ENCODE peak calls at places on chromosome 11, in six cellular contexts. R is tibial nerve, U is A549, E is suprapubic skin, H is lower leg skin, N is ovary. M is an unnamed sample.
A peak's percentile ranks its signal among the peaks of the same experiment; 100 is the strongest.

GRCh38 chr11:27443746-27444465 is 28.7 kb downstream of the LGR4 start:
- DNase-seq in R (no peak), U (no peak), E (no peak), H (no peak), N (no peak), M (no peak)

GRCh38 chr11:6943131-6943530 is 16.9 kb downstream of the ZNF215 start:
- DNase-seq in R (no peak), U (no peak), E (no peak), H (no peak), N (no peak), M (no peak)

GRCh38 chr11:59560290-59560701 is 49.0 kb downstream of the OR4D9 start:
- DNase-seq in R (peak; percentile 51), U (peak; percentile 91), E (no peak), H (peak; percentile 88), N (peak; percentile 52), M (peak; percentile 60)

GRCh38 chr11:133819114-133819513 is 26.2 kb downstream of the SPATA19 start:
- DNase-seq in R (no peak), U (no peak), E (no peak), H (no peak), N (no peak), M (no peak)

GRCh38 chr11:129323896-129324522 is 51.6 kb upstream of the BARX2 start:
- DNase-seq in R (peak; percentile 17), U (peak; percentile 47), E (no peak), H (no peak), N (no peak), M (no peak)

GRCh38 chr11:67277231-67277961 is 11.1 kb downstream of the GRK2 start:
- DNase-seq in R (peak; percentile 86), U (no peak), E (peak; percentile 95), H (peak; percentile 98), N (peak; percentile 80), M (peak; percentile 80)

GRCh38 chr11:61783717-61784505 is 8.5 kb downstream of the TMEM258 start:
- DNase-seq in R (no peak), U (no peak), E (no peak), H (no peak), N (no peak), M (no peak)

GRCh38 chr11:39365809-39366436 is 2093.5 kb downstream of the LRRC4C start:
- DNase-seq in R (no peak), U (peak; percentile 31), E (no peak), H (no peak), N (no peak), M (no peak)

GRCh38 chr11:92894197-92894596 is 75.3 kb upstream of the MTNR1B start:
- DNase-seq in R (no peak), U (no peak), E (no peak), H (no peak), N (no peak), M (no peak)

GRCh38 chr11:64675417-64676252 is 47.4 kb downstream of the NRXN2 start:
- DNase-seq in R (peak; percentile 42), U (peak; percentile 61), E (no peak), H (peak; percentile 92), N (no peak), M (peak; percentile 62)

GRCh38 chr11:2911088-2912037 is 17.9 kb downstream of the PHLDA2 start:
- DNase-seq in R (no peak), U (no peak), E (no peak), H (no peak), N (no peak), M (no peak)

GRCh38 chr11:35174666-35175065 is 35.7 kb downstream of the CD44 start:
- DNase-seq in R (no peak), U (no peak), E (no peak), H (no peak), N (no peak), M (no peak)

GRCh38 chr11:76637491-76638266 is 32.9 kb downstream of the LRRC32 start:
- DNase-seq in R (no peak), U (no peak), E (peak; percentile 84), H (peak; percentile 90), N (peak; percentile 11), M (peak; percentile 39)

GRCh38 chr11:115993613-115994012 is 489.4 kb upstream of the CADM1 start:
- DNase-seq in R (no peak), U (no peak), E (no peak), H (no peak), N (no peak), M (no peak)

GRCh38 chr11:97224396-97224795 is 834.6 kb downstream of the JRKL start:
- DNase-seq in R (no peak), U (no peak), E (no peak), H (no peak), N (no peak), M (no peak)

DNA sequence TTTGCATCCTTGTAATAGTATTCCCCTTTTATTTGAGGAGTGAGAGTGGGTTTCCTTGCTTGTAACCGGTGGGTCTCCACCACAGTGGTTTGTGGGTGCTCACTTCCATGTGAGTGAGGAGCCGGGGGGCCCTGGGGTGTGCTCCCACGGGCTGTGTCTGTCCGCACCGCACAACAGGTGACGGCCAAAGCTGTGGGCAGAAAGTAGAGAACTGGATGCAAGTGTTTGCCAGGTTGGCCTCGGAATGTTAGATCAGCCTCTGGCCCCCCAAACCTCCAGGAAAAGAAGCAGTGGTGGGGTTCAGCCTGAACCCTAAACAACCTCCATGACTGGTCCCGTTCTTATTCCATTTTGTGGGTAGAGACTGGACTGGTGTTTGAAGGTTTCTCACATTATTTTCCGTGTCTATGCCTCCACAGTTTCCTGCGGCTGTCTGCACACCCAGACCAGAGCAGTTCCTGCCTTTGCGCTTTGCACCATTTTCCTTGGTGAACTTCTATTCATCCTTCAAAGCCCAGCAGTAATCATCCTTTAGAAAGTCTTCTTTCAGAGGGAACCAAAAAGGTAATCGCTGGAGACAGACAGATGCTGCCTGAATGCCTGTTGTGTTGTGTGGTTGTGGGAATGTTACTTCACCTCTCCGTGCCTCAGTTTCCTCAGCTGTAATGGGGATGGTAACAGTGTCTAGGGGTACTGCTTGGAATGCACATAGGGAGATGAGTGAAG is 77.2 kb downstream of the MYEOV start:
- DNase-seq in R (no peak), U (no peak), E (peak; percentile 53), H (peak; percentile 52), N (no peak), M (no peak)
- TF ChIP-seq POLR2A in R (no peak), U (no peak), E (no peak), H (no peak), N (no peak), M (no peak)

GRCh38 chr11:74019104-74019738 is 10.3 kb upstream of the UCP3 start:
- DNase-seq in R (no peak), U (no peak), E (no peak), H (peak; percentile 73), N (no peak), M (no peak)

GRCh38 chr11:74020537-74020936 is 11.7 kb upstream of the UCP3 start:
- DNase-seq in R (no peak), U (no peak), E (no peak), H (peak; percentile 42), N (no peak), M (no peak)

GRCh38 chr11:74017631-74018030 is 8.7 kb upstream of the UCP3 start:
- DNase-seq in R (no peak), U (no peak), E (no peak), H (peak; percentile 77), N (no peak), M (no peak)

GRCh38 chr11:74019860-74020259 is 11.0 kb upstream of the UCP3 start:
- DNase-seq in R (no peak), U (no peak), E (no peak), H (peak; percentile 39), N (no peak), M (no peak)

GRCh38 chr11:74018331-74019005 is 9.6 kb upstream of the UCP3 start:
- DNase-seq in R (peak; percentile 82), U (no peak), E (peak; percentile 93), H (peak; percentile 97), N (peak; percentile 86), M (peak; percentile 86)
- TF ChIP-seq POLR2A in R (no peak), U (no peak), E (no peak), H (no peak), N (no peak), M (no peak)

GRCh38 chr11:34052036-34052607 is 591 bp downstream of the CAPRIN1 start:
- DNase-seq in R (peak; percentile 78), U (peak; percentile 91), E (peak; percentile 93), H (peak; percentile 97), N (peak; percentile 90), M (peak; percentile 91)

GRCh38 chr11:34052608-34053160 is 1.2 kb downstream of the CAPRIN1 start:
- DNase-seq in R (no peak), U (peak; percentile 36), E (no peak), H (no peak), N (peak; percentile 23), M (peak; percentile 31)

GRCh38 chr11:34050967-34051348 is 573 bp upstream of the CAPRIN1 start:
- DNase-seq in R (no peak), U (no peak), E (no peak), H (no peak), N (no peak), M (no peak)

GRCh38 chr11:34050536-34050935 is 995 bp upstream of the CAPRIN1 start:
- DNase-seq in R (no peak), U (no peak), E (no peak), H (peak; percentile 26), N (no peak), M (no peak)

DNA sequence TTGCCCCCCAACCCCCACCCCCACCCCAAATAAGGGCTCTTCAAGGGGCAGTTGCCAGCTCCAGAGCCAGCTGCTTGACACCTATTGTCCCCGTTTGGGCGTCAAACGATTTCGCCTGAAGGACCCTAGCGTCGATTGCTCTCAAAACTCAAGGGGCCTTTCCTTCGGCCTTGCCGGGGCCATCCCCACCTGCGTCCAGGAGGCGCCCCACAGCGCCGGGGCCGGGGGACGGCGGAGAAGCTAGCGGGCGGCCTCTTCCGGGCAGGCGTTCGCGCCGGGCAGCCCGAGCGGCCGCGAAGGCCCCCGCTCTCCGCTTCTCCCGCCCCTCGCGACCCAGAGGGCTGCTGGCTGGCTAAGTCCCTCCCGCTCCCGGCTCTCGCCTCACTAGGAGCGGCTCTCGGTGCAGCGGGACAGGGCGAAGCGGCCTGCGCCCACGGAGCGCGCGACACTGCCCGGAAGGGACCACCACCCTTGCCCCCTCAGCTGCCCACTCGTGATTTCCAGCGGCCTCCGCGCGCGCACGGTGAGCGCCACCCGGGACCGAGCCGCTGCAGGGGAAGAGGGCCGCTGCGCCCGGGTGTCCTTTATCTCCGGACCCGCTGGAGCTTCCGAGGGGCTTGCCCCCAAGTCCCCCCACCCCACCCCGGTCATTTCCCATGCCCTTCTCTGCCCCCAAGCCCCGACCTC is at the start of gene CAPRIN1:
- DNase-seq in R (peak; percentile 61), U (peak; percentile 94), E (peak; percentile 90), H (peak; percentile 95), N (peak; percentile 86), M (peak; percentile 85)
- TF ChIP-seq POLR2A in R (peak; percentile 58), U (peak; percentile 75), E (peak; percentile 50), H (no peak), N (peak; percentile 39), M (peak; percentile 72)

DNA sequence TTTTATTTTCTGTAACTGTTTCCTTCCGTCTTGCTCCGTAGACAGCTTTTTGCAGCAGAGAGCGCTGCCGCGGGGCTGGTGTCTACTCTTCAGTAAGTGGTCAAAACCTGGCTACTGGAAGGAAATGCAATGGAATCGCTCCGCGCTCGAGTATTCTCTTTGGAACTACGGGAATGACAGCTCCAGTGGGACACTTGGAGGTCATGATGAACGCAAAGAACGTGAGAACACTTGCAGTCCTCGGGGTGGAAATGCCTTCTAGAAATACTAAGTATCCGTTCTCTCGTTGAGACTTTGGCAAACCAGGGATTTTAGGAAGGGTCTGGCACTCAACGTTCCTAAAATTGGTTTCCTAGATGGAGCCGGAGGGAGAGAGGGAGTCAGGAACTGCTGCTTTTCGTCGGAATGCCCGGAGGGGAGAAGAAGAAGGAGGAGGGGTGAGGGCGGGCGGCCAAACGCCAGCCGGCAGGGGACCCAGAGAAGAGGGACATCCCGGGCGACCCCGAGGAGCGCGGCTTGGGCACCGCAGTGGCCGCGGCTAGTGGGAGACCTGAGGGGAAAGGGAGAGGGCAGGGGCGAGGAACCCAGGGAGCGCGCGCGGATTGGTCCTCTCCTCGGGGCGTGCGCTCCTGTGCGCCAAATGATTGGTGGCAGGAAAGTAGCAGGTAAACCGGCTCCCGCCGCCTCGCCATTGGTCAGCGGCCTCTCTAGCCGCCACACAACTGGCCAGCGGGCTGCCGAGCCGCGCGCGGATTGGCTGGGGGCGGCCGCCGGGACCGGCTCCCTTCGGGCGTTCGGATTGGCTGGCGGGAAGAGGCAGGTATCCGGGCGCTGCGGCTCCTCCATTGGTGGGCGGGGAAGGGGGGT is 505 bp upstream of the BMAL1 start:
- DNase-seq in R (peak; percentile 94), U (peak; percentile 99), E (peak; percentile 99), H (peak; percentile 99), N (peak; percentile 98), M (peak; percentile 97)
- TF ChIP-seq POLR2A in R (peak; percentile 51), U (peak; percentile 70), E (peak; percentile 89), H (no peak), N (peak; percentile 81), M (peak; percentile 81)

M was measured in uterus.